ENCODE peak calls at places on chromosomes 5 and 9, in nine cellular contexts. R, Z, T, D, V, S, A, M and I are unnamed samples.

GRCh38 chr9:94630833-94631232 is 8.5 kb downstream of the FBP1 start:
- DNase-seq in R (no peak), Z (no peak), T (no peak), D (no peak), V (no peak), S (no peak), A (no peak), M (no peak), I (no peak)

GRCh38 chr5:171188016-171188415 is 121.0 kb upstream of the TLX3 start:
- DNase-seq in R (no peak), Z (no peak), T (no peak), D (no peak), V (no peak), S (no peak), A (no peak), M (no peak), I (no peak)

GRCh38 chr5:17314907-17315471 is 97.6 kb downstream of the BASP1 start:
- DNase-seq in R (peak; percentile 14), Z (peak; percentile 20), T (no peak), D (no peak), V (peak; percentile 22), S (peak; percentile 39), A (no peak), M (peak; percentile 46), I (no peak)

GRCh38 chr9:26856413-26857032 is 36.1 kb downstream of the CAAP1 start:
- DNase-seq in R (peak; percentile 75), Z (peak; percentile 15), T (peak; percentile 46), D (no peak), V (peak; percentile 35), S (peak; percentile 59), A (peak; percentile 50), M (peak; percentile 50), I (peak; percentile 25)

GRCh38 chr5:61342066-61342465 is 10.0 kb downstream of the ZSWIM6 start:
- DNase-seq in R (no peak), Z (peak; percentile 83), T (no peak), D (no peak), V (peak; percentile 89), S (no peak), A (no peak), M (no peak), I (no peak)

GRCh38 chr5:148976569-148977321 is 86.1 kb downstream of the SH3TC2 start:
- DNase-seq in R (no peak), Z (peak; percentile 51), T (no peak), D (no peak), V (peak; percentile 60), S (no peak), A (no peak), M (no peak), I (no peak)

GRCh38 chr9:124960409-124960752 is 19.5 kb upstream of the GOLGA1 start:
- DNase-seq in R (peak; percentile 29), Z (no peak), T (no peak), D (no peak), V (no peak), S (no peak), A (no peak), M (no peak), I (no peak)

GRCh38 chr5:148911386-148911785 is 85.0 kb downstream of the ADRB2 start:
- DNase-seq in R (no peak), Z (no peak), T (no peak), D (no peak), V (no peak), S (no peak), A (no peak), M (no peak), I (no peak)

GRCh38 chr5:68433921-68434879 is 218.6 kb downstream of the PIK3R1 start:
- DNase-seq in R (peak; percentile 97), Z (peak; percentile 99), T (no peak), D (peak; percentile 90), V (peak; percentile 100), S (peak; percentile 94), A (peak; percentile 13), M (peak; percentile 80), I (no peak)

GRCh38 chr9:37639109-37639748 is 11.5 kb upstream of the FRMPD1 start:
- DNase-seq in R (peak; percentile 15), Z (no peak), T (no peak), D (no peak), V (peak; percentile 5), S (peak; percentile 6), A (no peak), M (no peak), I (no peak)

GRCh38 chr5:141879941-141880738 is 1.9 kb upstream of the PCDH1 start:
- DNase-seq in R (no peak), Z (no peak), T (no peak), D (no peak), V (no peak), S (no peak), A (no peak), M (no peak), I (no peak)

GRCh38 chr9:133107961-133108793 is 12.9 kb downstream of the RALGDS start:
- DNase-seq in R (no peak), Z (no peak), T (no peak), D (no peak), V (no peak), S (no peak), A (no peak), M (no peak), I (no peak)

GRCh38 chr5:38756068-38756467 is 89.7 kb upstream of the OSMR start:
- DNase-seq in R (no peak), Z (no peak), T (no peak), D (no peak), V (no peak), S (no peak), A (no peak), M (no peak), I (no peak)

DNA sequence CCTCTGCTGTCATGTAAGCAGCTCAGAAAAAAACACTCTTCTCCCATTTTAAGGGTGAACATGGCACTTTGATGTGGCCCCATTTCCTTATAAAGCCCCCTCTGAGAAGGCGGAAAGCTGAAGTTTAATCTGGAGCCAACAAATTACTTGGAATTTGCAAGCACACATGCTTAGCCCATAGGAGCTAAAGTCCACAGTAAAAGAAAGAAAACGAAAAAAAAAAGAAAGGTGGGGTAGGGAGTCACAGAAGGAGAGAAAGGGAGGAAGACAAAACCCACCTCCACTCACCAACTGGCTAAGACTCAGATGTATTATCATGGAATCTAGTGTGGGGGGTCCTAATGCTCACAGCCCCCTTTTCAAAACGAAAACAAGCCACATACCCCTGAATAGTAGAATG is 30.4 kb downstream of the PRRX2 start:
- DNase-seq in R (no peak), Z (no peak), T (no peak), D (no peak), V (no peak), S (no peak), A (no peak), M (no peak), I (no peak)
- TF ChIP-seq CTCF in R (no peak), Z (no peak), T (no peak), D (no peak), V (no peak), S (no peak), A (no peak), M (no peak), I (no peak)

GRCh38 chr5:157323107-157323706 is 57.3 kb downstream of the CYFIP2 start:
- DNase-seq in R (no peak), Z (no peak), T (peak; percentile 66), D (no peak), V (no peak), S (no peak), A (peak; percentile 27), M (no peak), I (no peak)

GRCh38 chr5:157327771-157328170 is 61.8 kb downstream of the CYFIP2 start:
- DNase-seq in R (no peak), Z (no peak), T (no peak), D (no peak), V (no peak), S (no peak), A (no peak), M (no peak), I (no peak)

GRCh38 chr5:157322581-157322980 is 56.7 kb downstream of the CYFIP2 start:
- DNase-seq in R (no peak), Z (no peak), T (no peak), D (no peak), V (no peak), S (no peak), A (no peak), M (no peak), I (no peak)

GRCh38 chr5:157326440-157327023 is 60.6 kb downstream of the CYFIP2 start:
- DNase-seq in R (no peak), Z (no peak), T (no peak), D (no peak), V (no peak), S (no peak), A (no peak), M (no peak), I (no peak)

DNA sequence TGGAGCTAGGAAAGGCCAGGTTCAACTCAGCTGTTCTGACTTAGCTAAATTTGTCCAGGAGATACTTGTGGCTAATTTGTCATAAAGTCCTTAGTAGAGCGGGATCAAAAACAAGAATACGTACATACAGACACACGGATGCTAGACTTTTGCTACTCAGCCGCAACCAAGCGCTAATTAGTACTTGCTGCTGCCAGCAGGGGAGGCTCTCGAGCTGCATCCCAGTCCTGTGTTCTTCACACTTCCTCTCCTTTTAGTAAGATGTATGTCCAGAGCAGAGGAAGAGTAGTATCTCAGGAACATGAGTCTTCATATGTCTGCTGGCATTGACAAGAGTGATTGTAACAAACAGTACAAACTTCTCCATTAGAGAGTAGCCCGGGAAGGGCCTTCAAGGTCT is 58.3 kb downstream of the CYFIP2 start:
- DNase-seq in R (no peak), Z (no peak), T (peak; percentile 59), D (no peak), V (no peak), S (no peak), A (peak; percentile 30), M (no peak), I (no peak)
- TF ChIP-seq CTCF in R (peak; percentile 34), Z (peak; percentile 22), T (peak; percentile 62), D (no peak), V (peak; percentile 18), S (peak; percentile 35), A (peak; percentile 33), M (peak; percentile 35), I (no peak)

GRCh38 chr5:107661038-107661649 is 9.6 kb downstream of the EFNA5 start:
- DNase-seq in R (no peak), Z (no peak), T (no peak), D (no peak), V (no peak), S (no peak), A (no peak), M (no peak), I (no peak)
- TF ChIP-seq CTCF in R (no peak), Z (no peak), T (no peak), D (no peak), V (no peak), S (no peak), A (no peak), M (no peak), I (no peak)

DNA sequence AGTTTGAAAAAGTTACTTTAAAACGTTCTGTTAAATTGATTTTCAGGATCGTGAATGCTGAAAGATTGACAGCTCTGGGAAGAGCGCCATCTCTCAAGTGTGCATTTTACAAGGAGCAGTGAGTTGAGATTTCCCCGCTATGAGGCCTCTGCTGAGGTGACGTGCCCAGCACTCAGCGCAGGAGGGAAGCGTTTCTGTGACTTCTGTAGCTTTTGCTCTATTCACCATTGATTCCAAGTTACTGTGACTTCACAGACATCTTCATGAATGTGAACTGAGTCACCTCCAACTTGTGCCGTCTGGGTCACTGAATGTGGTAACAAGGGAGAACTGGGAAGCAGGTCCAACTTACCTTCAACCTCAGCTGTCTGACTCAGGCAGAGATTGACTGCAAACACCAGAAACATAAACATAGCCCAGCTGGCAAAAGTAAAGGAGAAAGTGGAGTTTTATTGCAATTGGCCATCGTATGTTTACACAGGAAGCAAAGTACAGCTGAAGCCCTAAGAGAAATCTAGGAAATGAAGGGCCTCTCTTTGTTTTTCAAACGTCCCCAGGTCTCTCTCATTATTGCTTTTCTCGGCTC is 428.8 kb upstream of the CLINT1 start:
- DNase-seq in R (peak; percentile 38), Z (peak; percentile 94), T (no peak), D (no peak), V (peak; percentile 95), S (peak; percentile 11), A (no peak), M (no peak), I (no peak)
- TF ChIP-seq CTCF in R (no peak), Z (no peak), T (no peak), D (no peak), V (no peak), S (no peak), A (no peak), M (no peak), I (no peak)